ENCODE peak calls at places on chromosomes 3 and 15, in seven cellular contexts. U is DND-41, P is PC-3, E is heart right ventricle, L is fibroblast of lung, N is esophagus muscularis mucosa, Q is left ventricle myocardium inferior. M is an unnamed sample.

GRCh38 chr3:30042274-30042859 is 564.0 kb upstream of the TGFBR2 start:
- DNase-seq in Q (peak; percentile 22), L (peak; percentile 64), N (no peak), U (peak; percentile 76), P (peak; percentile 84), E (no peak), M (no peak)

GRCh38 chr15:37122703-37123102 is 22.4 kb upstream of the MEIS2 start:
- DNase-seq in P (no peak), N (no peak), L (no peak), E (no peak), U (no peak), Q (no peak), M (no peak)

GRCh38 chr3:127349501-127350171 is 61.8 kb upstream of the PRR20G start:
- DNase-seq in P (no peak), Q (no peak), U (no peak), L (no peak), E (no peak), N (peak; percentile 90), M (no peak)

GRCh38 chr3:132090921-132091320 is 56.1 kb upstream of the CPNE4 start:
- DNase-seq in L (peak; percentile 52), N (no peak), Q (no peak), P (peak; percentile 5), U (no peak), E (no peak), M (no peak)

GRCh38 chr15:100596792-100597191 is 5.2 kb downstream of the LINS1 start:
- DNase-seq in P (no peak), E (no peak), Q (no peak), N (no peak), U (peak; percentile 95), L (peak; percentile 79), M (no peak)

GRCh38 chr3:138328341-138328740 is 1.3 kb downstream of the NME9 start:
- DNase-seq in P (no peak), N (peak; percentile 77), L (peak; percentile 27), U (no peak), E (no peak), Q (no peak), M (no peak)

GRCh38 chr3:8499181-8499611 is 2.4 kb upstream of the LMCD1 start:
- DNase-seq in L (peak; percentile 86), Q (no peak), P (peak; percentile 68), E (no peak), N (no peak), U (no peak), M (no peak)

GRCh38 chr15:37262922-37263608 is 162.7 kb upstream of the MEIS2 start:
- DNase-seq in U (no peak), P (no peak), E (no peak), L (no peak), N (no peak), Q (no peak), M (no peak)

DNA sequence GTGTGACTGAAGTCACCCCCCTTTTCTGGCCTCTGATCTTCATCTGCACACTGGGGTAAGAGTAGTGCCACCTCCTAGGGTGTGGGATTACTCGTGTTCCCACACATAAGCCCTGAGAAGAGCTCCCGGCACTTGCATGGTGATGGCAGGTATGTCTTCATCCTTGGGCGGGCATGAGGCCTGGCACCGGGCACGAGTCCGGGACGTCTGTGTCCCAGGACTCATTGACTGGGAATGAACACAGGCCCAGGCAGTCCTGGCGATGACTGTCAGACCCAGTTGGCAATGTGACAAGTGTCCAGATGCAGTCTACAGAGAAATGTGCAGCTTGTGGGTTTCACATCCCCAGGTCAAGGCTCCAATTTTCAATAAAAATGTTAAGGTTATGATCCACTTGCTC is 78.9 kb downstream of the TBC1D2B start:
- DNase-seq in Q (no peak), N (no peak), P (no peak), L (no peak), U (no peak), E (no peak), M (no peak)
- H3K4me1 ChIP-seq in Q (peaks cover 49% of the 10 kb centered on the region), N (peaks cover 47% of the 10 kb centered on the region), P (peaks cover 17% of the 10 kb centered on the region), L (peaks cover 14% of the 10 kb centered on the region), U (no peaks in the 10 kb centered on the region), E (peaks cover 37% of the 10 kb centered on the region), M (peaks cover 9% of the 10 kb centered on the region)

DNA sequence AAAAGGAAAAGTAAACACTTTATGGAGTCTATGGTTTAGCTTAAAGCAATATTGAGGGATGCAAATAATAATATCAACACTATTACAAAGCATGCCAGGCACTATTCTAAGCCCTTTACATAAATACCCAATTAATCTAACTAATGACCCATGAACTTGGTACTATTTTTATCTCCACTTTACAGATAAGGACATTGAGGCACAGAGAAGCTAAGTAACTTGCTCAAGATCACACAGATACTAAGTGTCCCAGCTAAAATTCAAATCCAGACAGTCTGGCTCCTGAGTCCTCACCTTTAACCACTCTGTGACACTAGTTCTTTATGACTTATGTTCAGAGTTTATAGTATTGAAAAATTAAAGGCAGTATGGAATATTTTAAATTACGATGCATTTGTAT is 5.6 kb downstream of the MBD4 start:
- DNase-seq in Q (no peak), P (no peak), N (no peak), U (no peak), L (no peak), E (no peak), M (no peak)
- H3K4me1 ChIP-seq in Q (peaks cover 58% of the 10 kb centered on the region), P (peaks cover 4% of the 10 kb centered on the region), N (peaks cover 39% of the 10 kb centered on the region), U (peaks cover 45% of the 10 kb centered on the region), L (no peaks in the 10 kb centered on the region), E (peaks cover 48% of the 10 kb centered on the region), M (peaks cover 31% of the 10 kb centered on the region)

GRCh38 chr3:42210731-42211130 is 55.3 kb downstream of the CCK start:
- DNase-seq in L (no peak), N (no peak), E (no peak), U (no peak), P (no peak), Q (no peak), M (no peak)
- H3K4me1 ChIP-seq in L (peaks cover 5% of the 10 kb centered on the region), N (peaks cover 15% of the 10 kb centered on the region), E (peaks cover 16% of the 10 kb centered on the region), U (peaks cover 5% of the 10 kb centered on the region), P (peaks cover 15% of the 10 kb centered on the region), Q (peaks cover 38% of the 10 kb centered on the region), M (peaks cover 16% of the 10 kb centered on the region)

GRCh38 chr3:141405025-141405424 is 36.7 kb downstream of the ZBTB38 start:
- DNase-seq in N (no peak), E (no peak), L (peak; percentile 78), Q (no peak), P (peak; percentile 45), U (no peak), M (no peak)
- H3K4me1 ChIP-seq in N (peaks cover 85% of the 10 kb centered on the region), E (peaks cover 89% of the 10 kb centered on the region), L (peaks cover 52% of the 10 kb centered on the region), Q (peaks cover 96% of the 10 kb centered on the region), P (peaks cover 43% of the 10 kb centered on the region), U (no peaks in the 10 kb centered on the region), M (peaks cover 55% of the 10 kb centered on the region)

DNA sequence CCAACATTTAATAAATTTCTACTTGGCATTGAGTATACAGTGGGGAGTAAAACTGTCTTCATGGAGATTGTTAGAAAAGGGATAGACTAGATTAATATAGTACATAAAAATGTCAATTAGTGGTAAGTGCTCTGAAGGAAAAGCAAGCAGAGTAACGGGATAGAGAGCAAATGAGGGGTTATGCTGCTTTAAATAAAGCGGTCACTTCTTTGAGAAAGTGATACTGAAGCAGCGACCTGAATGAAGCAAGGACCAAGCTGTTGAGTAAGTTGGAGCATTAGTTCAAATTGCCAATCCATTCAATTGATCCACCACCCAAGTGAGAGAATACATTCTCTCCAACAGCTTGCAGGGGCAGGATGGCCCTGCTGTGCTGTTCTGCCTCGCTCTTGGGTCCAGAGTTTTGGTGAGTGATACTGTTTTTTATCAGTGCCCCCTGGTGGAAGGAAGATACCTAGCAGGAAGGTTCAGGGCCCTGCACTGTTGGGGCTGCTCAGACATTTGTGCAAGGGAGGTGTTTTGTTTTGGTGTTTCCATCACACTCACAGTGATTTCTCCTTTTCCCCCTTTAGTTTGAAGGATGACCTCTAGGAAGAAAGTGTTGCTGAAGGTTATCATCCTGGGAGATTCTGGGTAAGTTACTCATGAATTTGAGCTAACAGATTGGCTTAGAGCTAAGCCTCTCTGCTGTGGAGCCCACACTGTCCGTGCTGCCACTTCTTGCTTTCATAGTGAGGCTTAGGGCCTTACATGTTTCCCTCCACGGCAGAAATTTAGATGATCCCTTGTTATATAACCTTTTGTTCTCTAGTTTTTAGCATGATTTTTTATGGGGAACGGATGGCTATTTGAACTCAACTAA is 69.0 kb downstream of the RAB7A start:
- DNase-seq in U (peak; percentile 64), P (peak; percentile 61), N (peak; percentile 93), E (no peak), L (peak; percentile 48), Q (no peak), M (no peak)
- H3K4me1 ChIP-seq in U (no peaks in the 10 kb centered on the region), P (no peaks in the 10 kb centered on the region), N (peaks cover 42% of the 10 kb centered on the region), E (peaks cover 54% of the 10 kb centered on the region), L (peaks cover 12% of the 10 kb centered on the region), Q (peaks cover 72% of the 10 kb centered on the region), M (peaks cover 13% of the 10 kb centered on the region)

DNA sequence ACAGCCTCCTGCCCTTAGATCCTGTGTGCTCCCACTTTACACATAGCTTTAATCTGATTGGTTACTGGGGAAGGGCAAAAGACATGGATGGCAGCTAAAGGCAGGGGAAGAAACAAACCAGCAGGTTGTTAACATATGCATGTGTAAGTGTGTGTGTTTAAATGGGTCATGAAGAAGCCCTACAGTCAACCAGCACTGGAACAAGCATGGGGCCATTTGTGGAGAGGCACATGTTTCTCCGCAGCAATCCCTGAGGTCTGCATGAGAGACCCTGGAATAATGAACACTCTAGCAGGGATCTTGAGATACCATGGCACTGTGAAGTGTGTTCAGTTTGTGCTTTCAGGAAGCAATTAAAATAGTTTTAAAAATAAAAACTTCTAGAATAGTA is 6.0 kb downstream of the KLF13 start:
- DNase-seq in Q (no peak), E (no peak), P (no peak), N (no peak), U (no peak), L (no peak), M (peak; percentile 54)
- H3K4me1 ChIP-seq in Q (peaks cover 97% of the 10 kb centered on the region), E (peaks cover 93% of the 10 kb centered on the region), P (peaks cover 5% of the 10 kb centered on the region), N (peaks cover 93% of the 10 kb centered on the region), U (peaks cover 59% of the 10 kb centered on the region), L (no peaks in the 10 kb centered on the region), M (peaks cover 78% of the 10 kb centered on the region)

GRCh38 chr3:50257990-50258389 is 11.0 kb upstream of the SEMA3B start:
- DNase-seq in E (no peak), Q (no peak), L (no peak), U (no peak), P (no peak), N (no peak), M (no peak)

GRCh38 chr3:50260027-50260941 is 8.7 kb upstream of the SEMA3B start:
- DNase-seq in U (peak; percentile 83), E (peak; percentile 96), P (peak; percentile 94), N (peak; percentile 96), Q (peak; percentile 95), L (peak; percentile 84), M (peak; percentile 97)

GRCh38 chr3:50256978-50257890 is 11.7 kb upstream of the SEMA3B start:
- DNase-seq in N (no peak), E (no peak), Q (no peak), L (peak; percentile 30), U (peak; percentile 45), P (peak; percentile 67), M (no peak)

GRCh38 chr3:50259432-50260026 is 9.4 kb upstream of the SEMA3B start:
- DNase-seq in P (no peak), Q (no peak), L (no peak), U (no peak), E (peak; percentile 23), N (no peak), M (no peak)

DNA sequence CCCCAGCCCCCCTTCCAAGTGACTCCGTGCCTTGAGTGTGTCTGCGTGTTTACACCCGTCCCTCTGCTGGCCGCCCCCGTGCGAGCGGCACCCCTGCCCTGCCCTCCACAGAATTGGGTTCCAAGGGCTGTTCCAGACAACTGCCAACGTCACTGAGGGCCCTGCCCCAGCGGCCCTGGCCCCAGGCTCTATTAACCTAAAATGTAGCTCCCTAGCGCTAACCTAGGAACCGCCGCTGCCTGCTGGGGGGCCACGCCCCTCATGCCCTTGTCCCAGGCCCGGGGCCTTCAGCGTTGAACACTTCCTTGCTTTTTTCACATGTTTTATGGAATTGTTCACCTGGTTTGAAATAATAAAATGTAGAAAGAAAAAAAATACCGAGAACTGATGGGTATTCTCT is 10.0 kb upstream of the SEMA3B start:
- DNase-seq in P (no peak), Q (no peak), N (no peak), E (peak; percentile 15), L (no peak), U (no peak), M (no peak)
- H3K4me1 ChIP-seq in P (peaks cover 8% of the 10 kb centered on the region), Q (peaks cover 81% of the 10 kb centered on the region), N (peaks cover 93% of the 10 kb centered on the region), E (peaks cover 82% of the 10 kb centered on the region), L (peaks cover 19% of the 10 kb centered on the region), U (peaks cover 18% of the 10 kb centered on the region), M (peaks cover 40% of the 10 kb centered on the region)